ENCODE peak calls at places on chromosomes 2 and 18, in five cellular contexts. L is heart right ventricle, K is IMR-90, C is cardiac fibroblast, D is lower leg skin. Z is an unnamed sample.

GRCh38 chr2:141522048-141522447 is 608.8 kb downstream of the LRP1B start:
- DNase-seq in L (no peak), K (no peak), C (no peak), D (no peak), Z (no peak)

GRCh38 chr2:147451902-147452515 is 392.8 kb upstream of the ACVR2A start:
- DNase-seq in L (no peak), K (no peak), C (no peak), D (no peak), Z (no peak)

GRCh38 chr18:66729459-66730239 is 125.8 kb upstream of the CDH19 start:
- DNase-seq in L (no peak), K (no peak), C (peak; percentile 4), D (no peak), Z (no peak)

GRCh38 chr2:28394331-28394877 is 1.7 kb downstream of the FOSL2 start:
- DNase-seq in L (peak; percentile 68), K (peak; percentile 71), C (peak; percentile 65), D (no peak), Z (peak; percentile 45)

GRCh38 chr2:2801458-2801857 is 470.4 kb upstream of the MYT1L start:
- DNase-seq in L (peak; percentile 1), K (no peak), C (no peak), D (no peak), Z (no peak)

GRCh38 chr2:109136542-109136941 is 7.5 kb downstream of the SH3RF3 start:
- DNase-seq in L (no peak), K (no peak), C (no peak), D (no peak), Z (no peak)

GRCh38 chr2:108616731-108617161 is 82.5 kb downstream of the LIMS1 start:
- DNase-seq in L (no peak), K (peak; percentile 55), C (peak; percentile 31), D (peak; percentile 52), Z (no peak)

GRCh38 chr18:79887181-79888000 is 64.1 kb downstream of the SLC66A2 start:
- DNase-seq in L (peak; percentile 3), K (no peak), C (no peak), D (no peak), Z (no peak)

GRCh38 chr18:4455113-4455811 is at the start of gene DLGAP1:
- DNase-seq in L (no peak), K (no peak), C (peak; percentile 22), D (no peak), Z (no peak)

GRCh38 chr2:206693399-206694137 is 24.6 kb downstream of the DYTN start:
- DNase-seq in L (peak; percentile 22), K (peak; percentile 69), C (peak; percentile 84), D (peak; percentile 39), Z (peak; percentile 36)

GRCh38 chr2:125313806-125314205 is 1288.7 kb downstream of the CNTNAP5 start:
- DNase-seq in L (no peak), K (no peak), C (no peak), D (no peak), Z (no peak)

GRCh38 chr2:3495956-3496355 is 23.4 kb downstream of the ADI1 start:
- DNase-seq in L (no peak), K (no peak), C (no peak), D (no peak), Z (no peak)

GRCh38 chr2:145595296-145595695 is 1075.4 kb upstream of the ZEB2 start:
- DNase-seq in L (no peak), K (no peak), C (peak; percentile 56), D (no peak), Z (no peak)

GRCh38 chr2:226794751-226795171 is 4.9 kb downstream of the IRS1 start:
- DNase-seq in L (peak; percentile 17), K (peak; percentile 81), C (peak; percentile 80), D (peak; percentile 21), Z (no peak)

GRCh38 chr2:217437289-217437688 is 565.5 kb downstream of the TNS1 start:
- DNase-seq in L (peak; percentile 33), K (no peak), C (no peak), D (no peak), Z (no peak)

GRCh38 chr18:25231327-25231691 is 120.7 kb downstream of the ZNF521 start:
- DNase-seq in L (no peak), K (no peak), C (no peak), D (no peak), Z (no peak)

GRCh38 chr2:192148620-192149321 is 46.0 kb downstream of the TMEFF2 start:
- DNase-seq in L (no peak), K (peak; percentile 49), C (peak; percentile 41), D (no peak), Z (no peak)
- TF ChIP-seq CTCF in L (no peak), K (no peak), C (peak; percentile 6), D (no peak), Z (no peak)

GRCh38 chr2:1051075-1051474 is 100.4 kb downstream of the SNTG2 start:
- DNase-seq in L (no peak), K (peak; percentile 37), C (peak; percentile 37), D (no peak), Z (no peak)
- TF ChIP-seq CTCF in L (no peak), K (peak; percentile 26), C (peak; percentile 45), D (no peak), Z (no peak)

GRCh38 chr2:70975237-70975636 is 3.2 kb upstream of the ANKRD53 start:
- DNase-seq in L (no peak), K (no peak), C (no peak), D (no peak), Z (no peak)

GRCh38 chr2:70979626-70980025 is 1.2 kb downstream of the ANKRD53 start:
- DNase-seq in L (no peak), K (no peak), C (no peak), D (no peak), Z (no peak)

GRCh38 chr2:70974592-70974991 is 3.8 kb upstream of the ANKRD53 start:
- DNase-seq in L (no peak), K (no peak), C (no peak), D (no peak), Z (no peak)

GRCh38 chr2:70978388-70979357 is at the start of gene ANKRD53:
- DNase-seq in L (peak; percentile 39), K (no peak), C (peak; percentile 37), D (no peak), Z (no peak)

DNA sequence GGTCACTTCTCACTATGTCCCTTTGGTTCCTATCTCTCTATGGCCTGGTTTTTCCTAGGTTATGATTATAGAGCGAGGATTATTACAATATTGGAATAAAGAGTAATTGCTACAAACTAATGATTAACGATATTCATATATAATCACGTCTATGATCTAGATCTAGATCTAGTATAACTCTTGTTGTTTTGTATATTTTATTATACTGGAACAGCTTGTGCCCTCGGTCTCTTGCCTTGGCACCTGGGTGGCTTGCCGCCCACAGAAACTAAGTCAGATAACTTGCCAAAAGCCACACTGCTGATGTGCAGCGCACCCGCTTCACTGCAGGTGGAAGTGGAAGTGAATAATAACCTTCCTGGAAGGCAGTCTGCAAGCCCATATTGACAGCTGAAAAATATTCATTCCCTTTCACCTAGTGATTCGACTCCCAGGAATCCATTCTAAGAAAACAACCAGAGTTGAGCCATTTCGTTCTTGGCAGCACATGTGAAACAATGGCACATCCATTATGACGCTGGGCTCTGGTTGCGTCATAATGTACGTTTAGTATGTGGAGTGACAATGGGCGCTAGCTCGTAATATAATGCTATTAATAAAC is 725 bp upstream of the ANKRD53 start:
- DNase-seq in L (no peak), K (peak; percentile 93), C (peak; percentile 97), D (peak; percentile 59), Z (peak; percentile 35)
- TF ChIP-seq CTCF in L (no peak), K (no peak), C (no peak), D (no peak), Z (no peak)

GRCh38 chr2:177392373-177393246 is at the start of gene AGPS:
- DNase-seq in L (peak; percentile 71), K (peak; percentile 52), C (peak; percentile 67), D (peak; percentile 38), Z (peak; percentile 15)
- TF ChIP-seq CTCF in L (no peak), K (no peak), C (no peak), D (no peak), Z (no peak)

DNA sequence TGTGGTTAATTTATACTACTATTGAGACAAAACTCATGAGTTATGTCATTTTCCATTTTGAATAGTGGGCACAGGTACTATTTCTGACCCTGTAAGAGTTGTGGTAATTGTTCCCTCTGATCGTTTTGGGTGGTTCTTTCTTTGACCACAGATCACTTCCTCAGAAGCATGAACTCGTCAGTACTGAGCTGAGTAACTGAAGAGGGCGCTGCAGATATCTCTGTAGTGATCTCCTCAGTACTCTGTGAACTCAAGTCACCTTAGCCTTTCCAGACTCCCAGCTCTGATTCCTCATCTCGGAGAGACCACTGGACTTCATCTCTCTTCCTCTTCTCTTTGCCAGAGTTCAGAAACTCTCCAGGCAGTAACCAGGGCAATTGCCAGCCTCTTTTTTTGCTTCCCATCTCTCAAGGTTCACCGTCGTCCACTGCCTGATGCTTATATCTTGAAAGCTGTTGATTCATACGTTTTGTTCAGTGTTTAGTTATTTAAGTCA is 9.4 kb upstream of the IL1RL1 start:
- DNase-seq in L (peak; percentile 18), K (peak; percentile 32), C (peak; percentile 65), D (peak; percentile 28), Z (no peak)
- TF ChIP-seq CTCF in L (no peak), K (peak; percentile 26), C (peak; percentile 47), D (no peak), Z (peak; percentile 22)

GRCh38 chr2:185607943-185608342 is 130.7 kb upstream of the FSIP2 start:
- DNase-seq in L (no peak), K (no peak), C (no peak), D (no peak), Z (no peak)

GRCh38 chr2:185610301-185610700 is 128.3 kb upstream of the FSIP2 start:
- DNase-seq in L (no peak), K (no peak), C (no peak), D (no peak), Z (no peak)

GRCh38 chr2:185608799-185609198 is 129.8 kb upstream of the FSIP2 start:
- DNase-seq in L (no peak), K (no peak), C (peak; percentile 1), D (no peak), Z (no peak)
- TF ChIP-seq CTCF in L (no peak), K (peak; percentile 3), C (no peak), D (no peak), Z (no peak)

DNA sequence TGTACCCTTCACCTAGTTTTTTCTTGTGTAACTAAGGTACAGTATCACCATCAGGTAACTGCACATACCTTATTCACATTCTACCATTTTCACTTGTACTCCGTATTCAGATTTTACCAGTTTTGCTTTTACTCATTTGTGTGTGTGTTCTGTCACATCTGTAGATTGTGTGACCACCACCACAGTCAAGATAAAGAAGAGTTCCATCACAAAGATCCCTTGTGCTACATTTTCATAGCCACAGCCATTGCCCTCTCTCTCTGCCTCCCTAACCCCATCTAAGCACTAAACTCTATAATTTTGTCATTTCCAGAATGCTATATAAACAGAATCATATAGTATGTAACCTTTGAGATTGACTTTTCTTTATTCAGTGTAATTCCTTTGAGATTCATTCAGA is 23.5 kb downstream of the DIS3L2 start:
- DNase-seq in L (no peak), K (no peak), C (no peak), D (no peak), Z (no peak)
- TF ChIP-seq CTCF in L (no peak), K (no peak), C (no peak), D (no peak), Z (no peak)

GRCh38 chr18:69002233-69002632 is 204.4 kb downstream of the CCDC102B start:
- DNase-seq in L (no peak), K (no peak), C (no peak), D (no peak), Z (no peak)
- TF ChIP-seq CTCF in L (no peak), K (no peak), C (peak; percentile 39), D (no peak), Z (peak; percentile 29)

Z was measured in AG09319.